ENCODE peak calls at places on chromosomes 7 and 10, in ten cellular contexts. Z is SJSA1, V is WERI-Rb-1, E is bronchial epithelial cell, Y is BE2C, W is IMR-90, K is transverse colon, C is tibial nerve, J is fibroblast of the aortic adventitia, S is choroid plexus epithelial cell. U is an unnamed sample.

GRCh38 chr7:80611779-80612178 is 26.7 kb upstream of the CD36 start:
- DNase-seq in W (peak), E (peak), Z (no peak), C (no peak), K (no peak), S (peak), V (no peak), Y (peak), J (peak), U (no peak)

GRCh38 chr7:129202058-129202777 is 13.8 kb downstream of the SMO start:
- DNase-seq in V (no peak), J (no peak), S (no peak), E (no peak), K (no peak), Y (no peak), Z (no peak), C (no peak), W (no peak), U (no peak)

GRCh38 chr10:119973261-119973660 is 80.7 kb downstream of the SEC23IP start:
- DNase-seq in E (peak), Z (no peak), V (no peak), J (peak), Y (no peak), S (peak), K (no peak), C (no peak), W (peak), U (no peak)

GRCh38 chr10:13310518-13311176 is 10.8 kb upstream of the PHYH start:
- DNase-seq in Y (no peak), K (no peak), S (no peak), J (no peak), V (peak), W (no peak), C (no peak), E (no peak), Z (no peak), U (no peak)

GRCh38 chr10:101580486-101581399 is 7.3 kb downstream of the POLL start:
- DNase-seq in V (no peak), K (no peak), Y (no peak), W (no peak), J (no peak), S (no peak), C (no peak), E (no peak), Z (no peak), U (no peak)

GRCh38 chr7:67573639-67574038 is 577.0 kb downstream of the TYW1 start:
- DNase-seq in J (no peak), K (no peak), Y (no peak), C (no peak), S (no peak), V (no peak), Z (no peak), W (no peak), E (no peak), U (no peak)

GRCh38 chr10:3747248-3747960 is 37.6 kb downstream of the KLF6 start:
- DNase-seq in V (peak), K (no peak), S (no peak), E (no peak), Y (no peak), W (no peak), C (no peak), J (no peak), Z (peak), U (no peak)

GRCh38 chr10:118809821-118810220 is 55.1 kb upstream of the CACUL1 start:
- DNase-seq in J (no peak), Y (no peak), S (no peak), K (no peak), W (no peak), V (no peak), Z (no peak), E (no peak), C (no peak), U (no peak)

GRCh38 chr7:99193527-99194214 is 14.2 kb downstream of the KPNA7 start:
- DNase-seq in E (peak), W (peak), V (no peak), C (no peak), Z (no peak), K (no peak), S (peak), Y (no peak), J (peak), U (no peak)

GRCh38 chr7:2157473-2158279 is 75.1 kb downstream of the MAD1L1 start:
- DNase-seq in C (peak), K (peak), J (peak), E (peak), Y (peak), Z (peak), W (peak), S (peak), V (no peak), U (peak)

GRCh38 chr7:141158562-141158961 is 84.7 kb downstream of the TMEM178B start:
- DNase-seq in S (peak), J (peak), E (peak), Z (peak), Y (no peak), W (peak), V (no peak), K (peak), C (peak), U (no peak)

GRCh38 chr10:70227548-70228320 is 5.5 kb downstream of the PPA1 start:
- DNase-seq in S (no peak), E (peak), Y (no peak), C (no peak), Z (no peak), K (peak), J (no peak), V (no peak), W (no peak), U (no peak)

GRCh38 chr10:85622425-85622824 is 744.2 kb downstream of the GRID1 start:
- DNase-seq in V (no peak), J (no peak), S (no peak), E (no peak), C (no peak), Y (no peak), Z (peak), W (no peak), K (no peak), U (no peak)

GRCh38 chr7:48617988-48618387 is 306.4 kb upstream of the CDC14C start:
- DNase-seq in C (no peak), Z (no peak), S (no peak), E (no peak), W (no peak), K (no peak), V (no peak), J (no peak), Y (no peak), U (no peak)

GRCh38 chr7:151319189-151319588 is 22.4 kb upstream of the NUB1 start:
- DNase-seq in C (no peak), Y (no peak), K (no peak), J (no peak), W (no peak), V (no peak), E (no peak), S (no peak), Z (no peak), U (no peak)

GRCh38 chr10:60611291-60611747 is 167.0 kb upstream of the CDK1 start:
- DNase-seq in E (peak), W (peak), Z (no peak), Y (no peak), V (no peak), S (peak), C (no peak), J (peak), K (no peak), U (no peak)

GRCh38 chr10:68172324-68172723 is 59.6 kb downstream of the ATOH7 start:
- DNase-seq in V (no peak), Z (no peak), E (no peak), W (no peak), Y (no peak), C (no peak), K (no peak), J (no peak), S (no peak), U (no peak)

GRCh38 chr7:76201732-76202665 is at the start of gene SRRM3:
- DNase-seq in Y (peak), K (peak), J (peak), E (peak), Z (peak), V (no peak), S (peak), C (peak), W (peak), U (no peak)

GRCh38 chr7:148772297-148773089 is 73.8 kb downstream of the CUL1 start:
- DNase-seq in V (peak), C (no peak), K (no peak), S (peak), E (peak), J (peak), Y (peak), W (peak), Z (peak), U (no peak)

GRCh38 chr7:71308105-71308504 is 176.2 kb downstream of the GALNT17 start:
- DNase-seq in J (no peak), E (no peak), Z (no peak), W (no peak), K (no peak), S (peak), V (no peak), C (peak), Y (no peak), U (peak)

GRCh38 chr7:377069-378040 is 87.4 kb downstream of the FOXL3 start:
- DNase-seq in E (no peak), Y (no peak), W (no peak), V (peak), K (peak), J (no peak), C (no peak), S (no peak), Z (peak), U (no peak)

GRCh38 chr10:78524941-78525340 is 491.3 kb downstream of the RPS24 start:
- DNase-seq in C (no peak), V (no peak), Y (peak), K (no peak), W (no peak), Z (no peak), J (no peak), E (no peak), S (no peak), U (no peak)

GRCh38 chr10:99369551-99369950 is 40.4 kb downstream of the CNNM1 start:
- DNase-seq in C (no peak), V (no peak), Z (no peak), S (no peak), J (no peak), W (peak), K (no peak), E (no peak), Y (no peak), U (no peak)

GRCh38 chr10:71547841-71548493 is 151.2 kb downstream of the CDH23 start:
- DNase-seq in Y (peak), C (no peak), W (peak), J (peak), K (no peak), S (peak), E (no peak), V (peak), Z (no peak), U (no peak)
- H3K4me3 ChIP-seq in Y (no peak), C (no peak), W (no peak), J (no peak), K (no peak), S (no peak), E (no peak), V (no peak), Z (no peak), U (peak)

DNA sequence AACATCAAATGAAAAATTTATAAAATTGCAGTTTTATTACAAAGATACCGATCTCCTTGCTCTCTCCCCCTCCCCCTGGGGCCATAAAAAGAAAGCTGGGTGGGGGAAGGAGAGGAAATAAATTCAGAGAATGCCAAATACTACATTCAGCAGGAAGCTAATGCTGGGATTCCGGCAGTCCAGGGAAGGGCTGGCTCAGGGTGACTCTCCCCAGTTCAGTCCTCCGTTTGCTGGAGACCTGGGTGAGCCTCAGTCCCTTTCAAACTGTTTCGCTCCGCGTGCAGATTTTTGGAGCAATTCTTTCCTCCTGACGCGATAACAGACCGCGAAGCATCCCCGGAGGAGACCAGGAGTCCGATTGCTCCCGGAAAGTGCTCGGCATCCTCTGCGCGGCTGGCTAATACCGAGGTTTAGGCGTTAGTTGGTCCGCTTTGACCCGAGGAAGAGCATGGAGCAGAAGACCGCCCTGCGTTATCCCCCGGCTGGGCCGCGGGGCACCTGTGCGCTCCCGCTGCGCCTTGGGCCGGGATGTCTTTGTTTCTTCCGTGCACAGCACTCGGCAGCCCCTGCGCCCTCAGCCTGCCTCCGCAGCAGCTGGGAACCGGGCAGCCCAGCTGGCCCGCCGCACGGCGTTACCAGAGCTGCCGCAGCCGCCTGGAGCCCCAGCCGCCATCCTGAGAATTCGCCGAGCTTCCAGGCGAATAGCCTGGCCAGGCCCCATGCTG is 3.9 kb upstream of the HOXA2 start:
- DNase-seq in K (no peak), V (no peak), Z (peak), W (peak), J (peak), C (no peak), E (no peak), S (no peak), Y (no peak), U (no peak)
- H3K4me3 ChIP-seq in K (no peak), V (peak), Z (no peak), W (peak), J (peak), C (no peak), E (no peak), S (no peak), Y (no peak), U (peak)

DNA sequence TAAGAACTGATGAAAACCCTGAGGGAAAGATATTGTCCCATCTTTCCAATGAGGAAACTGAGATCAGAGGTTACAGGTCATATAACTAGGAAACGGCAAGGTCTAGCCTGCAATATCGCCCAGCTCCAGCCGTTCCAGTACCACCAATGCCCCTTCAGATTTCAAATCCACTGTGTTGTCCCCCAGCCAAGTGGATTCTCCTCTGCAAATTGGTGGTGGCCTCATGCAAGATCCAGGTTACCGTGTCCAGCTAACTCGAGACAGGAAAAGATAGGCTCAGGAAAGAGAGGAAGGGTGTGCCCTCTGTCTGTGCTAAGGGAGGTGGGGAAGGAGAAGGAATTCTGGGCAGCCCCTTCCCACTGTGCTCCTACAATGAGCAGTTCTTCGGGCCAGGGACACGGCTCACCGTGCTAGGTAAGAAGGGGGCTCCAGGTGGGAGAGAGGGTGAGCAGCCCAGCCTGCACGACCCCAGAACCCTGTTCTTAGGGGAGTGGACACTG is 25.3 kb downstream of the PRSS2 start:
- DNase-seq in V (no peak), W (no peak), C (no peak), E (no peak), S (no peak), K (no peak), J (no peak), Z (no peak), Y (no peak), U (no peak)
- H3K4me3 ChIP-seq in V (no peak), W (no peak), C (no peak), E (no peak), S (peak), K (no peak), J (peak), Z (no peak), Y (no peak), U (peak)

DNA sequence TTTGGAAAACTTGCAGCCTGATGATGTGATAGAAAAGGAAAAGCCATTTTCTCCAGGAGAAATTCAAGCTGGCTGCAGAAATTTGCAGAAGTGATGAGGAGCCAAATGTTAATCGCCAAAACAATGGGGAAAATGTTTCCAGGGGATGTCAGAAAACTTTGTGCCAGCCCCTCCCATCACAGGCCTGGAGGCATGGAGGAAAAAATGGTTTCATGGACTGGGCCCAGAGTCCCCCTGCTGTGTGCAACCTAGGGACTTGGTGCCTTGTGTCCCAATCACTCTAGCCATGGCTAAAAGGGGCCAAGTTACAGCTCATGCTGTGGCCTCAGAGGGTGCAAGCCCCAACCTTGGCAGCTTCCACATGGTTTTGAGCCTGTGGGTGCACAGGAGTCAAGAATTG is 41.0 kb downstream of the ADD3 start:
- DNase-seq in S (no peak), C (no peak), Y (no peak), K (no peak), J (no peak), Z (no peak), E (no peak), W (no peak), V (no peak), U (no peak)
- H3K4me3 ChIP-seq in S (no peak), C (no peak), Y (no peak), K (no peak), J (no peak), Z (no peak), E (no peak), W (no peak), V (no peak), U (no peak)

GRCh38 chr10:11018830-11019692 is 1.4 kb downstream of the CELF2 start:
- DNase-seq in V (no peak), C (no peak), S (no peak), J (no peak), Z (no peak), W (no peak), E (no peak), Y (no peak), K (no peak), U (no peak)

GRCh38 chr10:11023009-11023408 is 5.3 kb downstream of the CELF2 start:
- DNase-seq in E (no peak), Z (no peak), W (no peak), J (no peak), V (no peak), S (no peak), Y (no peak), C (no peak), K (no peak), U (no peak)

GRCh38 chr10:11017575-11018425 is at the start of gene CELF2:
- DNase-seq in Z (no peak), J (no peak), Y (peak), E (no peak), K (peak), W (no peak), S (peak), C (peak), V (peak), U (no peak)

GRCh38 chr10:11018426-11018818 is 750 bp downstream of the CELF2 start:
- DNase-seq in K (peak), W (no peak), Y (no peak), S (no peak), Z (no peak), V (peak), C (no peak), E (no peak), J (no peak), U (no peak)

GRCh38 chr10:11020026-11020820 is 2.6 kb downstream of the CELF2 start:
- DNase-seq in V (no peak), K (no peak), E (no peak), Z (no peak), S (no peak), W (no peak), C (no peak), J (no peak), Y (no peak), U (no peak)
- H3K4me3 ChIP-seq in V (no peak), K (no peak), E (no peak), Z (no peak), S (no peak), W (no peak), C (peak), J (no peak), Y (no peak), U (no peak)

DNA sequence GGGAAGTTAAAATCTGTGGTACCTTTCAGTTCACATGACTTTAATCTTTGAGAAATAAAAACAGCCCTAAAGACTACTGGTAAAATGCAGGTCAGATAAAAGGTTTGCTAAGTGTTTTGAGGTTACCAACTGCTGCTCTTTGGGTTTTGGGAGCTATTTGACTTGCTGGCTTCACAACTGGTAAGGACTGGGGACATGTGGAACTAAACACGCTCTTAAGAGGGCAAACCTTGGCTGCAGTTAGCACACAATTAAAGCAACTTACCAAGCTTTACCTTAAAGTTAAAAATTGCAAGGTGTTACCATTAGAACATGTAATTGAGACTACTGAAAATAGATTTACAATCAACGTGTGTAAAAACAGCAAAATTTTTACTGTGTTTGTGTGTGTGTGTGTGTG is 220.2 kb downstream of the PHF14 start:
- DNase-seq in C (no peak), J (no peak), K (no peak), W (no peak), S (no peak), Y (no peak), Z (no peak), E (no peak), V (no peak), U (no peak)
- H3K4me3 ChIP-seq in C (peak), J (no peak), K (no peak), W (no peak), S (no peak), Y (peak), Z (no peak), E (no peak), V (no peak), U (peak)

DNA sequence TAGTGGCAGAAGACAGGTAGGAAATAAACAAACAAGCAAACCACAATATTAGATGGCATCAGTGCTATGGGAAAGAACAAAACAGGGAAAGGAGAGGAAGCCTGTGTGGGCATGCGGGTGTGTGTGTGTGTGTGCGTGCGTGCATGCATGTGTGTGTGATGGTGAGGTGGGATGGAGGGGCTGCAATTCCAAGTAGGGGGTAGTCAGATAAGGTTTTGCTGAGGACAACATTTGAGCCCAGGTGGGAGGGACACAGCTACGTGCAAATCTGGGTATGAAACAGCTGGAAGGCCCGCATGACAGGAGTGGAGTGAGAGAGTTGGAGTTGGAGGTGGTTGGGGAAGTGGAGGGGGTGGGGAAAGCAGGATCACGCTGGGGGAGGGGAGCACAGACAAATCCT is 121.0 kb upstream of the PARD3 start:
- DNase-seq in K (no peak), S (no peak), E (no peak), V (no peak), J (no peak), Y (no peak), W (no peak), Z (no peak), C (no peak), U (no peak)
- H3K4me3 ChIP-seq in K (no peak), S (no peak), E (no peak), V (no peak), J (no peak), Y (no peak), W (no peak), Z (no peak), C (no peak), U (no peak)

U was measured in thoracic aorta.